ENCODE peak calls at places on chromosomes 4 and X, in seven cellular contexts. F is suprapubic skin, Z is HepG2, T is stomach, B is K562, I is tibial nerve, J is ovary. K is an unnamed sample. For H3K27me3, the result is how much of the 10 kb centered on the place peaks cover.

GRCh38 chr4:107743532-107743931 is 23.5 kb upstream of the PAPSS1 start:
- DNase-seq in F (no peak), Z (no peak), T (no peak), B (no peak), I (no peak), J (no peak), K (no peak)

GRCh38 chrX:80828232-80828631 is 18.6 kb upstream of the BRWD3 start:
- DNase-seq in F (no peak), Z (no peak), T (no peak), B (no peak), I (no peak), J (no peak), K (no peak)

GRCh38 chrX:146602246-146602645 is 207.3 kb upstream of the CXorf51B start:
- DNase-seq in F (no peak), Z (no peak), T (no peak), B (no peak), I (no peak), J (no peak), K (no peak)

GRCh38 chr4:23060776-23061175 is 368.0 kb downstream of the GBA3 start:
- DNase-seq in F (no peak), Z (no peak), T (no peak), B (no peak), I (no peak), J (no peak), K (no peak)

GRCh38 chr4:144584428-144584827 is 61.5 kb upstream of the HHIP start:
- DNase-seq in F (no peak), Z (no peak), T (no peak), B (no peak), I (no peak), J (no peak), K (no peak)

GRCh38 chr4:153788419-153789276 is at the start of gene SFRP2:
- DNase-seq in F (peak), Z (no peak), T (no peak), B (no peak), I (no peak), J (no peak), K (no peak)

GRCh38 chr4:6342530-6343293 is 73.1 kb downstream of the WFS1 start:
- DNase-seq in F (no peak), Z (no peak), T (no peak), B (no peak), I (peak), J (no peak), K (no peak)

GRCh38 chrX:131441033-131441432 is 102.8 kb upstream of the OR13H1 start:
- DNase-seq in F (no peak), Z (peak), T (no peak), B (no peak), I (no peak), J (no peak), K (no peak)

GRCh38 chr4:6986067-6986780 is 56.9 kb upstream of the TADA2B start:
- DNase-seq in F (no peak), Z (no peak), T (no peak), B (peak), I (peak), J (peak), K (no peak)

GRCh38 chr4:15544196-15544730 is 74.6 kb downstream of the CC2D2A start:
- DNase-seq in F (no peak), Z (no peak), T (no peak), B (no peak), I (no peak), J (no peak), K (no peak)

GRCh38 chr4:173167793-173168395 is 717 bp upstream of the GALNT7 start:
- DNase-seq in F (peak), Z (no peak), T (peak), B (peak), I (no peak), J (peak), K (no peak)

GRCh38 chr4:59455751-59456150 is 1744.4 kb upstream of the ADGRL3 start:
- DNase-seq in F (no peak), Z (no peak), T (no peak), B (no peak), I (no peak), J (no peak), K (no peak)

GRCh38 chr4:4341861-4342650 is 44.8 kb upstream of the NSG1 start:
- DNase-seq in F (no peak), Z (no peak), T (no peak), B (no peak), I (no peak), J (no peak), K (no peak)

GRCh38 chrX:68748030-68748429 is 80.8 kb upstream of the EFNB1 start:
- DNase-seq in F (no peak), Z (no peak), T (no peak), B (no peak), I (no peak), J (no peak), K (no peak)

GRCh38 chr4:174266416-174266815 is 17.1 kb downstream of the FBXO8 start:
- DNase-seq in F (no peak), Z (no peak), T (no peak), B (no peak), I (no peak), J (no peak), K (no peak)

GRCh38 chrX:54931107-54931506 is 10.5 kb downstream of the TRO start:
- DNase-seq in F (no peak), Z (no peak), T (no peak), B (no peak), I (no peak), J (no peak), K (no peak)
- H3K4me3 ChIP-seq in F (no peak), Z (no peak), T (no peak), B (no peak), I (no peak), J (no peak), K (no peak)

GRCh38 chr4:156820931-156821330 is 150.7 kb downstream of the PDGFC start:
- DNase-seq in F (no peak), Z (no peak), T (no peak), B (no peak), I (no peak), J (no peak), K (no peak)

GRCh38 chr4:156816356-156816755 is 155.2 kb downstream of the PDGFC start:
- DNase-seq in F (no peak), Z (no peak), T (no peak), B (no peak), I (no peak), J (no peak), K (no peak)

GRCh38 chr4:156811963-156812362 is 159.6 kb downstream of the PDGFC start:
- DNase-seq in F (no peak), Z (no peak), T (no peak), B (no peak), I (no peak), J (no peak), K (no peak)

GRCh38 chr4:156815717-156816319 is 155.8 kb downstream of the PDGFC start:
- DNase-seq in F (no peak), Z (no peak), T (no peak), B (no peak), I (no peak), J (no peak), K (no peak)
- TF ChIP-seq EP300 in F (no peak), Z (no peak), T (no peak), B (no peak), I (no peak), J (no peak), K (no peak)

DNA sequence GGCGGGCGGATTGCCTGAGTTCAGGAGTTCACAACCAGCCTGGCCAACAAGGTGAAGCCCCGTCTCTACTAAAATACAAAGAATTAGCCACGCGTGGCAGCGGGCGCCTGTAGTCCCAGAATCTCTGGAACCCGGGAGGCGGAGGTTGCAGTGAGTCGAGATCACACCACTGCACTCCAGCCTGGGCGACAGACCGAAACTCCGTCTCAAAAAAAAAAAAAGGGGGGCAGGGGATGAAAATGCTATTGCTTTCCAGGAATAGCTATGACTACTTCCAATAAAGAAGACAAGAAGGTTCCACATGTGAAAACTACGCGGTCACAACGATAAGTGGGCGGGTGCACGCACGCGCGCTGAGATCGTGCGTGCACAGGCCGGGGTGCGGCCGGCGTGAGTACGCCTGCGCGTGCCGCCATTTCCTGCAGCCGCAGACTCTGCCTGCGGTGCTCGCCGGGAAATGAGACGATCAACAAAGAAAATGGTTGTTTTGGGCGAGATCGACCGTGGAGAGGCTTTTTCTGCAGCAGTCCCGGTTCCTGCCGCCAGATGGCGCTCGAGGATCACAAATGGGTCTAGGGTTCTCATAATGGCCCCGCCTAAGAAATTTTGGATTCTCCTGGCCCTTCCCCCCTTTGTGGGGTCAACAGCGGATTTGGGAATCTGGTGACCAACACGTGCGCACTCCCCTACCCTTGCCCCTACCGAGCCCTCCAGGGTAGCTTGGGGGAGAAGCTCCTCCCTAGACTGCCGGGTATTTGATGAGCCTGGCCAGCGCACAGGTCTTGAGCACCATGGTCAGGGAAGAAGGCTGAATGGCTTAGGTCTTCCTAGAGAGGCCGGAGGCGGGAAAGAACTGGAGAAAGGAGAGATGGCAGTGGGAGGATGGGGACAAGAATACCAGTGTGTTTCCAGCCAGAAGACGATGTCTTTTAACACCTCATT is 35.1 kb downstream of the PNMA5 start:
- DNase-seq in F (peak), Z (peak), T (peak), B (peak), I (peak), J (peak), K (peak)
- H3K27me3 ChIP-seq in F (under half), Z (under half), T (under half), B (under half), I (under half), J (under half), K (under half)

DNA sequence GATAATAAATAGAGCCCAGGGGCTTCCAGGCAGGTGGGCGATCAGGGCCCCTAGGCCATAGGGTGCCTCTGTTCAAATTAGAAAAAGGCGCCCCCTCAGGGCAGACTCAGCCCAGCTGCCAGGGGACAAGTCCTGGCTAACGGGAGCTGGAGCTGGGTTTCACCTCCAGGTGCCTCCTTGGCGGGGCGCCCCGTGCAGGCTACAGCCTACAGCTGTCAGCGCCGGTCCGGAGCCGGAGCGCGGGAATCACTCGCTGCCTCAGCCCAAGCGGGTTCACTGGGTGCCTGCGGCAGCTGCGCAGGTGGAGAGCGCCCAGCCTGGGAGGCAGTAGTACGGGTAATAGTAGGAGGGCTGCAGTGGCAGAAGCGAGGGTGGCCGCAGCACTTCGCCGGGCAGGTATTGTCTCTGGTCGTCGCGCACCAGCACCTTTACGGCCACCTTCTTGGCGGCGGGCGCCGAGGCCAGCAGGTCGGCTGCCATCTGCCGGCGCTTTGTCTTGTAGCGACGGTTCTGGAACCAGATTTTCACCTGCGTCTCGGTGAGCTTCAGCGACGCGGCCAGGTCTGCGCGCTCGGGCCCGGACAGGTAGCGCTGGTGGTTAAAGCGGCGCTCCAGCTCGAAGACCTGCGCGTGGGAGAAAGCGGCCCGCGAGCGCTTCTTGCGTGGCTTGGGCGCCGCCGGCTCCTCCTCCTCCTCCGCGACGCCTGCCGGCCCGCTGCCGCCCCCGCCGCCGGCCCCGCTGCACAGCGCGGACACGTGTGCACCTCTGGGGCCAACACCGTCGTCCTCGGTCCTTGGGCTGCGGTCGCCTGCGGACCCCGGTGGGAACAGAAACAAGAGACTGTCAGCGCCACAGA is 2.4 kb downstream of the NKX3-2 start:
- DNase-seq in F (no peak), Z (no peak), T (no peak), B (no peak), I (no peak), J (no peak), K (peak)
- H3K4me3 ChIP-seq in F (peak), Z (no peak), T (peak), B (no peak), I (peak), J (no peak), K (peak)

GRCh38 chr4:177726111-177726510 is 283.9 kb upstream of the AGA start:
- DNase-seq in F (no peak), Z (peak), T (no peak), B (no peak), I (no peak), J (no peak), K (no peak)

DNA sequence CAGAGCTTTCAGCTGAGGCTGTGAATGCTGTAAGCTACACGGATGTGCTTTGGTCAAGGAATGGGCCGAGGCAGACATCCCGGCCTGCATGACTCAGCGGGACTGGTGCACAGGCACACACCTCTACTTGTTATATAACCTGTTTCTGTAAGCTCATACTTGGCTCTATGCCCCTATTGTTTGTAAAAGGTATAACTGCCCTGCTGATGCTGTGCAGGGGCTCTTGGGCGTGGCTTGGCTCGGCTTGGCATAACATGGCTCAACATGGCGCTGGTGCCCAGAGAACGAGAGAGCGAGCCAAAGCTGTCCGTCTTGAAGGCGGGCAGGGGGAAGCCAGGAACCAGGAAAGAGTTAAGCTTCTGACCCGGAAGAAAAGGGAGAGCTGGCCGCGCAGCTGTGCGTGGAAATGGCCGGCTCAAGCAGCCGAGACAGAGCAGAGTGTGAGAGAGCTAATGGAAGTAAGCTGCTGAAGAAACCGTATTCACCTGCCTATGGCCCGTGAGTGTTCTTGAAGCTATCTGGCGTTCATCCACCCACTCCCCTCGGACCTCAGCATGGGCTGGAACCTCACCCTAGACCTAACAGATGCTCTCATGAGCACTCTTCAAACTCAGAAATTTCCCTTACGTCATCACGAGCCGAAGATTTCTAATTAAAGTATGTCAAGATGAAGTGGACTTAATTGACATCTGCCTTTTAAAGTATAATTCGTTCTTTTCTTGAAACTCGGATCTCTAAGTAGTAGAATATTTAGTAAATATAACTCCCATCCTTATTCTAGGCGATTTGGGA is 286.3 kb upstream of the AGA start:
- DNase-seq in F (no peak), Z (peak), T (no peak), B (no peak), I (no peak), J (no peak), K (no peak)
- TF ChIP-seq EP300 in F (no peak), Z (no peak), T (no peak), B (no peak), I (no peak), J (no peak), K (no peak)

GRCh38 chr4:48985602-48985975 is 486 bp upstream of the CWH43 start:
- DNase-seq in F (no peak), Z (no peak), T (no peak), B (no peak), I (no peak), J (no peak), K (peak)
- H3K27me3 ChIP-seq in F (under half), Z (under half), T (under half), B (under half), I (under half), J (under half), K (under half)

GRCh38 chrX:94742772-94743171 is 1068.8 kb downstream of the FAM133A start:
- DNase-seq in F (no peak), Z (no peak), T (no peak), B (no peak), I (no peak), J (no peak), K (no peak)

GRCh38 chrX:94744786-94745185 is 1070.8 kb downstream of the FAM133A start:
- DNase-seq in F (no peak), Z (no peak), T (no peak), B (no peak), I (no peak), J (no peak), K (no peak)

DNA sequence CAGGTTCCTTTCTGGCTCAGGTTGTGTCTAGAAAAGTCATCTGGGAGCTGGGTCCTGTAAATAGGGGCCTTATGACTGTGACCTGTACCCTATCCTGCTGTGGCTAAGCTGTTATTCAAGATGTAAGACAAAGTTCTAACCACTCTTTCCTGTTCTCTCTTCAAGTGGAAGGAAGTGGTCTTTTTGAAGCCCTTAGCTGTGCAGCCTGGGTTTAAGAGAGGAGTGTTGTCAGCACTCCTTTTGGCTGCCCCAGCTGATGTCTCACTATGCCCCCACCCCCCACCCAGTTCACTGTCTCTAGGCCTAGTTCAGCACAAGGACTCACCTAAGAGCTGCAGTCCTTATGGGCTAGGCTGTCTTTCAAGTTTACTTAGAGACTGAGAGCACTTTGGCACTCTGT is 1069.5 kb downstream of the FAM133A start:
- DNase-seq in F (no peak), Z (no peak), T (no peak), B (no peak), I (no peak), J (no peak), K (no peak)
- H3K4me3 ChIP-seq in F (no peak), Z (no peak), T (no peak), B (no peak), I (no peak), J (no peak), K (no peak)

K was measured in esophagus muscularis mucosa.